ENCODE peak calls at places on chromosomes 5 and 9, in four cellular contexts. One of them, this sample, is unnamed.

GRCh38 chr9:130869250-130869649 is 27.4 kb downstream of the QRFP start:
- DNase-seq in RPMI7951: no peak
- DNase-seq in fibroblast of lung: peak
- DNase-seq in uterus: peak
- DNase-seq in this sample: no peak

GRCh38 chr5:112161392-112161748 is 257.7 kb downstream of the EPB41L4A start:
- DNase-seq in RPMI7951: no peak
- DNase-seq in fibroblast of lung: no peak
- DNase-seq in uterus: no peak
- DNase-seq in this sample: no peak

GRCh38 chr9:4861736-4862451 is 69.2 kb downstream of the RCL1 start:
- DNase-seq in RPMI7951: no peak
- DNase-seq in fibroblast of lung: no peak
- DNase-seq in uterus: no peak
- DNase-seq in this sample: peak

GRCh38 chr5:32690153-32690552 is 21.0 kb upstream of the NPR3 start:
- DNase-seq in RPMI7951: peak
- DNase-seq in fibroblast of lung: peak
- DNase-seq in uterus: no peak
- DNase-seq in this sample: peak

GRCh38 chr9:23232831-23233230 is 593.2 kb downstream of the ELAVL2 start:
- DNase-seq in RPMI7951: no peak
- DNase-seq in fibroblast of lung: no peak
- DNase-seq in uterus: no peak
- DNase-seq in this sample: no peak

GRCh38 chr5:77852514-77853352 is 76.6 kb upstream of the TBCA start:
- DNase-seq in RPMI7951: peak
- DNase-seq in fibroblast of lung: peak
- DNase-seq in uterus: peak
- DNase-seq in this sample: no peak

GRCh38 chr9:88776717-88777497 is 214.4 kb upstream of the S1PR3 start:
- DNase-seq in RPMI7951: peak
- DNase-seq in fibroblast of lung: peak
- DNase-seq in uterus: no peak
- DNase-seq in this sample: no peak

GRCh38 chr9:90019596-90019995 is 414.8 kb downstream of the GADD45G start:
- DNase-seq in RPMI7951: no peak
- DNase-seq in fibroblast of lung: no peak
- DNase-seq in uterus: no peak
- DNase-seq in this sample: no peak

GRCh38 chr5:10635257-10635860 is 71.5 kb downstream of the ANKRD33B start:
- DNase-seq in RPMI7951: peak
- DNase-seq in fibroblast of lung: peak
- DNase-seq in uterus: no peak
- DNase-seq in this sample: peak

GRCh38 chr9:2017459-2018161 is 2.5 kb downstream of the SMARCA2 start:
- DNase-seq in RPMI7951: peak
- DNase-seq in fibroblast of lung: peak
- DNase-seq in uterus: peak
- DNase-seq in this sample: peak

GRCh38 chr5:75654693-75655315 is 43.6 kb downstream of the ANKDD1B start:
- DNase-seq in RPMI7951: no peak
- DNase-seq in fibroblast of lung: no peak
- DNase-seq in uterus: no peak
- DNase-seq in this sample: no peak

GRCh38 chr9:96417610-96418073 is 528 bp downstream of the ZNF367 start:
- DNase-seq in RPMI7951: peak
- DNase-seq in fibroblast of lung: no peak
- DNase-seq in uterus: no peak
- DNase-seq in this sample: no peak

GRCh38 chr9:19464764-19465570 is 56.2 kb downstream of the ACER2 start:
- DNase-seq in RPMI7951: peak
- DNase-seq in fibroblast of lung: peak
- DNase-seq in uterus: peak
- DNase-seq in this sample: peak

GRCh38 chr5:153678617-153679329 is 188.3 kb downstream of the GRIA1 start:
- DNase-seq in RPMI7951: no peak
- DNase-seq in fibroblast of lung: no peak
- DNase-seq in uterus: no peak
- DNase-seq in this sample: no peak

GRCh38 chr5:78829811-78830499 is 155.2 kb downstream of the ARSB start:
- DNase-seq in RPMI7951: no peak
- DNase-seq in fibroblast of lung: peak
- DNase-seq in uterus: peak
- DNase-seq in this sample: no peak

GRCh38 chr5:173556142-173557028 is 60.1 kb downstream of the BOD1 start:
- DNase-seq in RPMI7951: no peak
- DNase-seq in fibroblast of lung: no peak
- DNase-seq in uterus: no peak
- DNase-seq in this sample: no peak

GRCh38 chr9:93123561-93124283 is 10.3 kb downstream of the NINJ1 start:
- DNase-seq in RPMI7951: no peak
- DNase-seq in fibroblast of lung: no peak
- DNase-seq in uterus: peak
- DNase-seq in this sample: no peak

GRCh38 chr9:134922066-134922931 is 4.6 kb upstream of the FCN1 start:
- DNase-seq in RPMI7951: no peak
- DNase-seq in fibroblast of lung: peak
- DNase-seq in uterus: peak
- DNase-seq in this sample: no peak

GRCh38 chr5:141516648-141517025 is 27.8 kb downstream of the PCDHGC5 start:
- DNase-seq in RPMI7951: peak
- DNase-seq in fibroblast of lung: no peak
- DNase-seq in uterus: no peak
- DNase-seq in this sample: no peak

GRCh38 chr5:73883646-73884045 is 257.6 kb downstream of the ARHGEF28 start:
- DNase-seq in RPMI7951: no peak
- DNase-seq in fibroblast of lung: no peak
- DNase-seq in uterus: no peak
- DNase-seq in this sample: no peak

GRCh38 chr9:106587021-106587420 is 275.9 kb upstream of the ZNF462 start:
- DNase-seq in RPMI7951: peak
- DNase-seq in fibroblast of lung: no peak
- DNase-seq in uterus: no peak
- DNase-seq in this sample: no peak

GRCh38 chr9:131094622-131095021 is 1.7 kb upstream of the AIF1L start:
- DNase-seq in RPMI7951: peak
- DNase-seq in fibroblast of lung: peak
- DNase-seq in uterus: no peak
- DNase-seq in this sample: peak

GRCh38 chr9:107732781-107733529 is 243.4 kb upstream of the KLF4 start:
- DNase-seq in RPMI7951: peak
- DNase-seq in fibroblast of lung: peak
- DNase-seq in uterus: peak
- DNase-seq in this sample: no peak

GRCh38 chr9:100324594-100325200 is 28.0 kb downstream of the TEX10 start:
- DNase-seq in RPMI7951: peak
- DNase-seq in fibroblast of lung: peak
- DNase-seq in uterus: no peak
- DNase-seq in this sample: peak

GRCh38 chr9:137077010-137077747 is at the start of gene UAP1L1:
- DNase-seq in RPMI7951: peak
- DNase-seq in fibroblast of lung: peak
- DNase-seq in uterus: peak
- DNase-seq in this sample: peak

GRCh38 chr5:100668511-100668910 is 133.3 kb downstream of the FAM174A start:
- DNase-seq in RPMI7951: no peak
- DNase-seq in fibroblast of lung: peak
- DNase-seq in uterus: no peak
- DNase-seq in this sample: no peak

GRCh38 chr5:31471916-31472315 is 60.0 kb downstream of the DROSHA start:
- DNase-seq in RPMI7951: no peak
- DNase-seq in fibroblast of lung: peak
- DNase-seq in uterus: no peak
- DNase-seq in this sample: no peak

GRCh38 chr5:124923131-124923530 is 176.7 kb upstream of the ZNF608 start:
- DNase-seq in RPMI7951: peak
- DNase-seq in fibroblast of lung: peak
- DNase-seq in uterus: no peak
- DNase-seq in this sample: no peak

GRCh38 chr9:24245988-24246387 is 299.7 kb downstream of the IZUMO3 start:
- DNase-seq in RPMI7951: peak
- DNase-seq in fibroblast of lung: peak
- DNase-seq in uterus: no peak
- DNase-seq in this sample: peak

GRCh38 chr9:7756088-7756487 is 43.5 kb downstream of the DMAC1 start:
- DNase-seq in RPMI7951: peak
- DNase-seq in fibroblast of lung: no peak
- DNase-seq in uterus: no peak
- DNase-seq in this sample: no peak

GRCh38 chr5:40676643-40677333 is 2.9 kb upstream of the PTGER4 start:
- DNase-seq in RPMI7951: peak
- DNase-seq in fibroblast of lung: peak
- DNase-seq in uterus: peak
- DNase-seq in this sample: no peak

GRCh38 chr5:33324667-33325307 is 116.0 kb upstream of the TARS1 start:
- DNase-seq in RPMI7951: no peak
- DNase-seq in fibroblast of lung: no peak
- DNase-seq in uterus: no peak
- DNase-seq in this sample: no peak

GRCh38 chr9:127753556-127753955 is 18.5 kb upstream of the TOR2A start:
- DNase-seq in RPMI7951: no peak
- DNase-seq in fibroblast of lung: no peak
- DNase-seq in uterus: no peak
- DNase-seq in this sample: no peak

GRCh38 chr9:130426883-130427282 is 17.9 kb upstream of the ASS1 start:
- DNase-seq in RPMI7951: peak
- DNase-seq in fibroblast of lung: no peak
- DNase-seq in uterus: no peak
- DNase-seq in this sample: no peak

GRCh38 chr9:127455299-127455992 is 4.1 kb downstream of the LRSAM1 start:
- DNase-seq in RPMI7951: no peak
- DNase-seq in fibroblast of lung: no peak
- DNase-seq in uterus: no peak
- DNase-seq in this sample: no peak

GRCh38 chr5:97623441-97623840 is 440.4 kb upstream of the RIOK2 start:
- DNase-seq in RPMI7951: no peak
- DNase-seq in fibroblast of lung: no peak
- DNase-seq in uterus: no peak
- DNase-seq in this sample: no peak

GRCh38 chr9:106862115-106862945 is 636 bp upstream of the ZNF462 start:
- DNase-seq in RPMI7951: peak
- DNase-seq in fibroblast of lung: peak
- DNase-seq in uterus: peak
- DNase-seq in this sample: peak

GRCh38 chr5:40485021-40485998 is 194.4 kb upstream of the PTGER4 start:
- DNase-seq in RPMI7951: no peak
- DNase-seq in fibroblast of lung: peak
- DNase-seq in uterus: no peak
- DNase-seq in this sample: peak